ENCODE peak calls at places on chromosomes 16 and 17, in six cellular contexts. M is aorta, A is progenitor cell of endocrine pancreas, I is left ventricle myocardium superior, F is iris pigment epithelial cell, Q is HuH-7. Y is an unnamed sample.

GRCh38 chr17:48641541-48642058 is 15.4 kb upstream of the HOXB9 start:
- DNase-seq in M (no peak), A (no peak), I (no peak), F (no peak), Q (no peak), Y (no peak)

GRCh38 chr16:67856927-67857546 is 9.5 kb upstream of the CENPT start:
- DNase-seq in M (no peak), A (no peak), I (no peak), F (no peak), Q (no peak), Y (no peak)

GRCh38 chr17:76446449-76447231 is 6.3 kb downstream of the UBE2O start:
- DNase-seq in M (peak), A (no peak), I (no peak), F (peak), Q (peak), Y (peak)

GRCh38 chr17:19386974-19387920 is at the start of gene MFAP4:
- DNase-seq in M (peak), A (no peak), I (peak), F (peak), Q (no peak), Y (no peak)

GRCh38 chr17:66675991-66676371 is 158.9 kb upstream of the CACNG5 start:
- DNase-seq in M (no peak), A (no peak), I (no peak), F (peak), Q (no peak), Y (no peak)

GRCh38 chr16:53910990-53911389 is 207.0 kb downstream of the FTO start:
- DNase-seq in M (no peak), A (no peak), I (no peak), F (no peak), Q (no peak), Y (no peak)

GRCh38 chr16:29961127-29961478 is 776 bp upstream of the TMEM219 start:
- DNase-seq in M (peak), A (no peak), I (no peak), F (no peak), Q (no peak), Y (no peak)

GRCh38 chr16:68324780-68325357 is 14.1 kb downstream of the PRMT7 start:
- DNase-seq in M (no peak), A (no peak), I (no peak), F (peak), Q (no peak), Y (no peak)

GRCh38 chr17:78789149-78789662 is 7.1 kb upstream of the CYTH1 start:
- DNase-seq in M (peak), A (no peak), I (no peak), F (no peak), Q (no peak), Y (no peak)

GRCh38 chr17:2024572-2025219 is 438 bp downstream of the RTN4RL1 start:
- DNase-seq in M (no peak), A (no peak), I (no peak), F (no peak), Q (no peak), Y (no peak)